ENCODE peak calls at places on chromosomes 12 and 14, in nine cellular contexts. One of them, this sample, is unnamed. For H3K36me3 and H3K4me1, the result is how much of the 10 kb centered on the place peaks cover.

GRCh38 chr14:54329082-54329695 is 67.6 kb upstream of the CDKN3 start:
- DNase-seq in K562: peak
- DNase-seq in heart left ventricle: peak
- DNase-seq in adrenal gland: peak
- DNase-seq in Peyer's patch: peak
- DNase-seq in body of pancreas: peak
- DNase-seq in GM23248: peak
- DNase-seq in GM23338: peak
- DNase-seq in suprapubic skin: no peak
- DNase-seq in this sample: peak

GRCh38 chr14:100706860-100707259 is 19.8 kb upstream of the DLK1 start:
- DNase-seq in adrenal gland: no peak
- DNase-seq in suprapubic skin: no peak
- DNase-seq in K562: no peak
- DNase-seq in body of pancreas: no peak
- DNase-seq in heart left ventricle: no peak
- DNase-seq in GM23248: no peak
- DNase-seq in GM23338: no peak
- DNase-seq in Peyer's patch: no peak
- DNase-seq in this sample: no peak

GRCh38 chr12:26177303-26177702 is 18.1 kb upstream of the SSPN start:
- DNase-seq in GM23338: no peak
- DNase-seq in GM23248: no peak
- DNase-seq in adrenal gland: no peak
- DNase-seq in suprapubic skin: no peak
- DNase-seq in K562: no peak
- DNase-seq in body of pancreas: no peak
- DNase-seq in Peyer's patch: peak
- DNase-seq in heart left ventricle: no peak
- DNase-seq in this sample: no peak

GRCh38 chr14:67704484-67705089 is 2.9 kb downstream of the RDH12 start:
- DNase-seq in K562: peak
- DNase-seq in heart left ventricle: no peak
- DNase-seq in suprapubic skin: no peak
- DNase-seq in body of pancreas: peak
- DNase-seq in GM23338: peak
- DNase-seq in adrenal gland: no peak
- DNase-seq in GM23248: peak
- DNase-seq in Peyer's patch: peak
- DNase-seq in this sample: peak

GRCh38 chr12:101891462-101891971 is 14.1 kb downstream of the DRAM1 start:
- DNase-seq in body of pancreas: peak
- DNase-seq in GM23248: peak
- DNase-seq in Peyer's patch: peak
- DNase-seq in GM23338: no peak
- DNase-seq in K562: no peak
- DNase-seq in adrenal gland: peak
- DNase-seq in heart left ventricle: no peak
- DNase-seq in suprapubic skin: no peak
- DNase-seq in this sample: no peak

GRCh38 chr14:67882973-67883372 is 63.4 kb downstream of the RAD51B start:
- DNase-seq in suprapubic skin: no peak
- DNase-seq in GM23248: no peak
- DNase-seq in heart left ventricle: no peak
- DNase-seq in body of pancreas: no peak
- DNase-seq in K562: no peak
- DNase-seq in GM23338: no peak
- DNase-seq in adrenal gland: no peak
- DNase-seq in Peyer's patch: no peak
- DNase-seq in this sample: no peak

GRCh38 chr12:54475542-54475941 is 2.1 kb upstream of the GTSF1 start:
- DNase-seq in suprapubic skin: no peak
- DNase-seq in K562: no peak
- DNase-seq in adrenal gland: no peak
- DNase-seq in heart left ventricle: no peak
- DNase-seq in Peyer's patch: no peak
- DNase-seq in GM23248: peak
- DNase-seq in GM23338: no peak
- DNase-seq in body of pancreas: no peak
- DNase-seq in this sample: no peak

GRCh38 chr12:74537126-74537706 is 419 bp upstream of the ATXN7L3B start:
- DNase-seq in heart left ventricle: no peak
- DNase-seq in body of pancreas: no peak
- DNase-seq in adrenal gland: no peak
- DNase-seq in Peyer's patch: no peak
- DNase-seq in GM23338: peak
- DNase-seq in K562: peak
- DNase-seq in suprapubic skin: no peak
- DNase-seq in GM23248: peak
- DNase-seq in this sample: no peak

GRCh38 chr12:63045020-63045860 is 105.8 kb downstream of the AVPR1A start:
- DNase-seq in GM23248: peak
- DNase-seq in K562: no peak
- DNase-seq in heart left ventricle: no peak
- DNase-seq in GM23338: no peak
- DNase-seq in body of pancreas: no peak
- DNase-seq in Peyer's patch: no peak
- DNase-seq in suprapubic skin: no peak
- DNase-seq in adrenal gland: no peak
- DNase-seq in this sample: no peak

GRCh38 chr14:63777024-63777423 is 49.2 kb upstream of the SGPP1 start:
- DNase-seq in K562: no peak
- DNase-seq in heart left ventricle: no peak
- DNase-seq in Peyer's patch: no peak
- DNase-seq in GM23338: no peak
- DNase-seq in suprapubic skin: no peak
- DNase-seq in adrenal gland: no peak
- DNase-seq in body of pancreas: no peak
- DNase-seq in GM23248: peak
- DNase-seq in this sample: no peak

GRCh38 chr12:27814411-27814810 is 34.4 kb upstream of the MANSC4 start:
- DNase-seq in Peyer's patch: no peak
- DNase-seq in body of pancreas: no peak
- DNase-seq in GM23248: peak
- DNase-seq in heart left ventricle: no peak
- DNase-seq in suprapubic skin: no peak
- DNase-seq in K562: no peak
- DNase-seq in GM23338: no peak
- DNase-seq in adrenal gland: no peak
- DNase-seq in this sample: no peak

GRCh38 chr14:65471038-65471878 is 58.7 kb downstream of the FUT8 start:
- DNase-seq in GM23338: no peak
- DNase-seq in K562: peak
- DNase-seq in adrenal gland: no peak
- DNase-seq in suprapubic skin: no peak
- DNase-seq in heart left ventricle: no peak
- DNase-seq in body of pancreas: no peak
- DNase-seq in GM23248: no peak
- DNase-seq in Peyer's patch: no peak
- DNase-seq in this sample: peak

GRCh38 chr14:53128706-53129105 is 24.4 kb downstream of the DDHD1 start:
- DNase-seq in heart left ventricle: no peak
- DNase-seq in GM23338: no peak
- DNase-seq in GM23248: no peak
- DNase-seq in body of pancreas: no peak
- DNase-seq in suprapubic skin: no peak
- DNase-seq in Peyer's patch: no peak
- DNase-seq in K562: no peak
- DNase-seq in adrenal gland: no peak
- DNase-seq in this sample: no peak

GRCh38 chr12:8742501-8742900 is 44.7 kb downstream of the RIMKLB start:
- DNase-seq in Peyer's patch: no peak
- DNase-seq in K562: no peak
- DNase-seq in GM23248: peak
- DNase-seq in adrenal gland: no peak
- DNase-seq in suprapubic skin: no peak
- DNase-seq in body of pancreas: no peak
- DNase-seq in GM23338: no peak
- DNase-seq in heart left ventricle: no peak
- DNase-seq in this sample: no peak

GRCh38 chr12:59850268-59850667 is 254.4 kb downstream of the SLC16A7 start:
- DNase-seq in GM23338: peak
- DNase-seq in adrenal gland: no peak
- DNase-seq in K562: no peak
- DNase-seq in GM23248: no peak
- DNase-seq in suprapubic skin: no peak
- DNase-seq in body of pancreas: no peak
- DNase-seq in heart left ventricle: no peak
- DNase-seq in Peyer's patch: no peak
- DNase-seq in this sample: no peak

GRCh38 chr12:11701398-11701797 is 51.9 kb downstream of the ETV6 start:
- DNase-seq in heart left ventricle: no peak
- DNase-seq in K562: no peak
- DNase-seq in suprapubic skin: no peak
- DNase-seq in adrenal gland: no peak
- DNase-seq in GM23338: no peak
- DNase-seq in Peyer's patch: no peak
- DNase-seq in GM23248: no peak
- DNase-seq in body of pancreas: no peak
- DNase-seq in this sample: no peak
- H3K36me3 ChIP-seq in heart left ventricle: under half
- H3K36me3 ChIP-seq in K562: under half
- H3K36me3 ChIP-seq in suprapubic skin: under half
- H3K36me3 ChIP-seq in adrenal gland: under half
- H3K36me3 ChIP-seq in GM23338: under half
- H3K36me3 ChIP-seq in Peyer's patch: under half
- H3K36me3 ChIP-seq in GM23248: under half
- H3K36me3 ChIP-seq in body of pancreas: under half
- H3K36me3 ChIP-seq in this sample: under half

GRCh38 chr12:81209001-81209400 is 131.1 kb downstream of the ACSS3 start:
- DNase-seq in GM23338: no peak
- DNase-seq in GM23248: peak
- DNase-seq in Peyer's patch: no peak
- DNase-seq in adrenal gland: peak
- DNase-seq in suprapubic skin: no peak
- DNase-seq in body of pancreas: no peak
- DNase-seq in heart left ventricle: no peak
- DNase-seq in K562: no peak
- DNase-seq in this sample: no peak

GRCh38 chr12:81206425-81206824 is 128.5 kb downstream of the ACSS3 start:
- DNase-seq in GM23248: no peak
- DNase-seq in Peyer's patch: no peak
- DNase-seq in heart left ventricle: no peak
- DNase-seq in body of pancreas: no peak
- DNase-seq in K562: no peak
- DNase-seq in adrenal gland: no peak
- DNase-seq in suprapubic skin: no peak
- DNase-seq in GM23338: peak
- DNase-seq in this sample: no peak

GRCh38 chr12:81205394-81205793 is 127.5 kb downstream of the ACSS3 start:
- DNase-seq in GM23248: no peak
- DNase-seq in adrenal gland: no peak
- DNase-seq in suprapubic skin: no peak
- DNase-seq in heart left ventricle: no peak
- DNase-seq in body of pancreas: no peak
- DNase-seq in K562: no peak
- DNase-seq in GM23338: no peak
- DNase-seq in Peyer's patch: no peak
- DNase-seq in this sample: no peak

GRCh38 chr12:81208193-81208946 is 130.5 kb downstream of the ACSS3 start:
- DNase-seq in adrenal gland: no peak
- DNase-seq in K562: no peak
- DNase-seq in body of pancreas: no peak
- DNase-seq in heart left ventricle: no peak
- DNase-seq in GM23248: peak
- DNase-seq in GM23338: no peak
- DNase-seq in Peyer's patch: peak
- DNase-seq in suprapubic skin: no peak
- DNase-seq in this sample: peak

GRCh38 chr12:81207173-81207572 is 129.3 kb downstream of the ACSS3 start:
- DNase-seq in heart left ventricle: no peak
- DNase-seq in GM23248: no peak
- DNase-seq in suprapubic skin: no peak
- DNase-seq in GM23338: peak
- DNase-seq in adrenal gland: no peak
- DNase-seq in K562: no peak
- DNase-seq in Peyer's patch: no peak
- DNase-seq in body of pancreas: no peak
- DNase-seq in this sample: no peak
- H3K4me1 ChIP-seq in heart left ventricle: under half
- H3K4me1 ChIP-seq in GM23248: under half
- H3K4me1 ChIP-seq in suprapubic skin: under half
- H3K4me1 ChIP-seq in GM23338: half or more
- H3K4me1 ChIP-seq in adrenal gland: under half
- H3K4me1 ChIP-seq in K562: under half
- H3K4me1 ChIP-seq in Peyer's patch: under half
- H3K4me1 ChIP-seq in body of pancreas: under half
- H3K4me1 ChIP-seq in this sample: under half

DNA sequence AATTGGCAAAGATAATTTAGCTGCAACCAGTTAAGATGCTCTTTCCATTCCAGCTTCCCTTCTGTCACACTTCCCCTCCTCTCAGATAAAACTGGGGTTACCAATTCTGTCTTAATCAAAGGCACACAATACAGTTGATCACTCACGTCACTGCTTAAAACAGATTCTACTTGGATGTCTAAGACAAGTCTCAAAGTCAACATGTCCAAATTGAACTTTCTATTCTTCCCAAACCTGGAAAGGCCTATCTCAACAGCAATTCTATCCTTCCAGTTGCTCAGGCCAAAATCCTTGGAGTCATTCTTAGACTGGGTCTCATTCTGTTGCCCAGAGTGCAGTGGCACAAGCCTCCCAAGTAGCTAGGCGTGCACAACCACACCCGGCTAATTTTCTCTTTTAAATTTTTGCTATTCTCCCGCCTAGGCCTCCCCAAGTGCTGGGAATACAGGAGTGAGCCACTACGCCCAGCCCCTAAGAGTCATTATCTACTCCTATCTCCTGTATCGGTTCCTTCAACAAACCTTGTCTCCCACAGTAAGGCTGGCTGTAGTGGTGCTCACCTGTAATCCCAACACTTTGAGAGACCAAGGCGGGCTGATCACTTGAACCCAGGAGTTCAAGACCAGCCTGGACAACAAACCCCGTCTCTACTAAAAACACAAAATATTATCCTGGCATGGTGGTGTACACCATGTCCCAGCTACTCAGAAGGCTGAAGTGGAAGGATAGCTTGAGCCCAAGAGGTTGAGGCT is 4.8 kb downstream of the RPS29 start:
- DNase-seq in body of pancreas: no peak
- DNase-seq in Peyer's patch: no peak
- DNase-seq in GM23248: no peak
- DNase-seq in adrenal gland: no peak
- DNase-seq in GM23338: no peak
- DNase-seq in K562: no peak
- DNase-seq in heart left ventricle: no peak
- DNase-seq in suprapubic skin: no peak
- DNase-seq in this sample: no peak
- H3K36me3 ChIP-seq in body of pancreas: under half
- H3K36me3 ChIP-seq in Peyer's patch: under half
- H3K36me3 ChIP-seq in GM23248: under half
- H3K36me3 ChIP-seq in adrenal gland: under half
- H3K36me3 ChIP-seq in GM23338: under half
- H3K36me3 ChIP-seq in K562: half or more
- H3K36me3 ChIP-seq in heart left ventricle: under half
- H3K36me3 ChIP-seq in suprapubic skin: under half
- H3K36me3 ChIP-seq in this sample: half or more

DNA sequence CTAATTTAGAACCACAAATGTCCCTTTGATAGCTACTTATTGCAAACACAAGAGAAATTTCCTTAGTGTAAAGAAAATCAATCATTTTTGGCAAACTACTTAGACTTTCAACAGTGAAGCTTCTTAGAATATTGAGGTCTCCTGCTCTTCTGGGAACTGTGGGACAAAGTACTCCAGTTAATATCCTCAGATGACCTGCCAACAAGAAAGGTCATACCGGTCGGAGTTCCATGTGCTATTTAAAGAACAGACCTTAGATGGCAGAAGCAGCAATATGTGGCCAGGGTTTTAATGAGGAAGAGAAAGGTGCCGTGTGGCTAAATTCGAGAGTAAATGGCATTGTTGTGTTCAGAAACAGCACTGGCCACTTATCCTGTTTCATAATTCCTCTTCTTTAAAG is 114.7 kb upstream of the AMIGO2 start:
- DNase-seq in GM23248: no peak
- DNase-seq in GM23338: no peak
- DNase-seq in body of pancreas: no peak
- DNase-seq in adrenal gland: no peak
- DNase-seq in Peyer's patch: no peak
- DNase-seq in heart left ventricle: no peak
- DNase-seq in suprapubic skin: no peak
- DNase-seq in K562: peak
- DNase-seq in this sample: no peak
- H3K4me1 ChIP-seq in GM23248: under half
- H3K4me1 ChIP-seq in GM23338: under half
- H3K4me1 ChIP-seq in body of pancreas: under half
- H3K4me1 ChIP-seq in adrenal gland: under half
- H3K4me1 ChIP-seq in Peyer's patch: under half
- H3K4me1 ChIP-seq in heart left ventricle: under half
- H3K4me1 ChIP-seq in suprapubic skin: under half
- H3K4me1 ChIP-seq in K562: under half
- H3K4me1 ChIP-seq in this sample: under half